ENCODE peak calls at places on chromosomes 7 and 10, in four cellular contexts. C is dorsolateral prefrontal cortex, N is breast epithelium, X is ovary. E is an unnamed sample.

GRCh38 chr10:100751211-100751933 is 6.0 kb downstream of the PAX2 start:
- DNase-seq in C (no peak), N (no peak), X (no peak), E (no peak)

GRCh38 chr10:26357203-26357602 is 80.9 kb upstream of the APBB1IP start:
- DNase-seq in C (no peak), N (no peak), X (no peak), E (no peak)

GRCh38 chr7:116534790-116535189 is 10.0 kb downstream of the CAV1 start:
- DNase-seq in C (no peak), N (no peak), X (no peak), E (no peak)

GRCh38 chr7:141701489-141702046 is 398 bp downstream of the DENND11 start:
- DNase-seq in C (peak; percentile 44), N (no peak), X (peak; percentile 37), E (no peak)

GRCh38 chr10:126119591-126119990 is 223.2 kb downstream of the FANK1 start:
- DNase-seq in C (no peak), N (no peak), X (no peak), E (no peak)

GRCh38 chr10:81569488-81569887 is 305.5 kb upstream of the NRG3 start:
- DNase-seq in C (no peak), N (no peak), X (no peak), E (no peak)

GRCh38 chr10:114771157-114771556 is 50.4 kb upstream of the FHIP2A start:
- DNase-seq in C (no peak), N (no peak), X (no peak), E (no peak)

GRCh38 chr7:103990991-103991390 is 1.5 kb upstream of the RELN start:
- DNase-seq in C (no peak), N (no peak), X (no peak), E (no peak)

GRCh38 chr10:100232101-100232500 is 2.7 kb upstream of the CHUK start:
- DNase-seq in C (no peak), N (no peak), X (no peak), E (no peak)

GRCh38 chr7:3835102-3835501 is 534.0 kb downstream of the SDK1 start:
- DNase-seq in C (no peak), N (no peak), X (no peak), E (no peak)

GRCh38 chr7:130353196-130353595 is 8.6 kb downstream of the CPA5 start:
- DNase-seq in C (no peak), N (no peak), X (no peak), E (no peak)

GRCh38 chr10:72466018-72466417 is 111.3 kb upstream of the DNAJB12 start:
- DNase-seq in C (no peak), N (no peak), X (no peak), E (no peak)

GRCh38 chr7:4091767-4092166 is 590.3 kb upstream of the FOXK1 start:
- DNase-seq in C (no peak), N (no peak), X (no peak), E (no peak)

GRCh38 chr7:142587578-142588191 is 161.6 kb upstream of the PRSS1 start:
- DNase-seq in C (no peak), N (no peak), X (no peak), E (no peak)

GRCh38 chr7:130721486-130722277 is 12.3 kb downstream of the KLF14 start:
- DNase-seq in C (peak; percentile 76), N (no peak), X (peak; percentile 60), E (peak; percentile 77)

GRCh38 chr10:35218339-35218955 is 91.8 kb downstream of the CREM start:
- DNase-seq in C (peak; percentile 81), N (peak; percentile 75), X (peak; percentile 75), E (peak; percentile 83)

GRCh38 chr7:156368459-156368858 is 272.1 kb upstream of the RNF32 start:
- DNase-seq in C (no peak), N (no peak), X (no peak), E (no peak)

GRCh38 chr10:15348579-15348978 is 22.5 kb downstream of the FAM171A1 start:
- DNase-seq in C (no peak), N (no peak), X (peak; percentile 15), E (no peak)

GRCh38 chr7:84669177-84669732 is 474.7 kb upstream of the SEMA3A start:
- DNase-seq in C (no peak), N (no peak), X (no peak), E (no peak)

GRCh38 chr7:84668116-84668515 is 473.5 kb upstream of the SEMA3A start:
- DNase-seq in C (no peak), N (no peak), X (no peak), E (no peak)

GRCh38 chr7:84665339-84665738 is 470.8 kb upstream of the SEMA3A start:
- DNase-seq in C (no peak), N (no peak), X (no peak), E (no peak)

GRCh38 chr7:84663224-84663623 is 468.6 kb upstream of the SEMA3A start:
- DNase-seq in C (no peak), N (no peak), X (no peak), E (no peak)

GRCh38 chr7:84666668-84667067 is 472.1 kb upstream of the SEMA3A start:
- DNase-seq in C (no peak), N (no peak), X (no peak), E (no peak)
- H3K27ac ChIP-seq in C (no peak overlapping the region), N (no peak overlapping the region), X (no peak overlapping the region), E (no peak overlapping the region)

GRCh38 chr7:43274752-43275151 is 162.3 kb downstream of the HECW1 start:
- DNase-seq in C (no peak), N (no peak), X (no peak), E (no peak)
- H3K27ac ChIP-seq in C (no peak overlapping the region), N (no peak overlapping the region), X (no peak overlapping the region), E (no peak overlapping the region)

GRCh38 chr7:27181795-27182275 is 3.2 kb downstream of the HOXA11 start:
- DNase-seq in C (no peak), N (no peak), X (no peak), E (no peak)
- H3K27ac ChIP-seq in C (no peak overlapping the region), N (no peak overlapping the region), X (no peak overlapping the region), E (no peak overlapping the region)

GRCh38 chr10:680146-680545 is 9.3 kb downstream of the DIP2C start:
- DNase-seq in C (no peak), N (no peak), X (no peak), E (no peak)

GRCh38 chr10:679556-679955 is 9.9 kb downstream of the DIP2C start:
- DNase-seq in C (no peak), N (no peak), X (no peak), E (no peak)

GRCh38 chr10:681670-682318 is 7.7 kb downstream of the DIP2C start:
- DNase-seq in C (no peak), N (no peak), X (no peak), E (no peak)

GRCh38 chr10:682931-683447 is 6.5 kb downstream of the DIP2C start:
- DNase-seq in C (no peak), N (no peak), X (no peak), E (no peak)

GRCh38 chr10:680745-681144 is 8.7 kb downstream of the DIP2C start:
- DNase-seq in C (no peak), N (no peak), X (no peak), E (no peak)
- H3K27ac ChIP-seq in C (peak overlapping the region; percentile 39), N (no peak overlapping the region), X (no peak overlapping the region), E (peak overlapping the region; percentile 74)

DNA sequence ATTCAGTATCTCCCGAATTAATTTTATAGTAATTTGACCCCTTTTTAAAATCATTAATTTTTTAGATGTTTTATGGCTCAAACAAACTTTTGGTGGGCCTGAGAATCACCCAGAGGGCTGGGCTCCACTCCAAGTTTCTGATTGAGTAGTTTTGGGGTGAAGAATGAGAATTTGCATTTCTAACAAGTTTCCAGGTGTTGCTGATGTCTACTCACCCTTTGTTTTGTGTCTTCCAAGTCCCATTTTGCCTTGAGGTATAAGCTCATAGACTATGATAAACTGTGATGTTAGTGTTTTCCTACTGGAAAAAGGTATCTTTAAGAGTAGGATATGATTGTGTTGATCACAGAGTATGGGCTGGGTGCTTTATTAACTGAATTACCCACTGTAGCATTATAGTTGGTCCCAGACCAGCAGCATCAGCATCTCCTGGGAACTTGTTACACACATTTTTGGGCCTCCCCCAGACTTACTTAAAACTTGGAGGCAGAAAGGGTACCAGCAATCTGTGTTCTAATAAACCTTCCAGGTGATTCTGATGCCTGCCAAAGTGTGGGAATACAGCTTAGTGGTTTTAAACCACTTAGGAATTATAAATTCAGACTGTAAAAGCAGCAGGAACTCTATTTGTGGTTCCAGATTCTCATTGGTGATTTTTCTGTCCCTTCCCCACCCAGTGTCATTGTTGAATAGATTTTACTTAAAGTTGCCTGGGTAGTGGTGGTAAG is 19.1 kb downstream of the ZNRF2 start:
- DNase-seq in C (no peak), N (no peak), X (no peak), E (no peak)
- H3K27ac ChIP-seq in C (no peak overlapping the region), N (no peak overlapping the region), X (no peak overlapping the region), E (no peak overlapping the region)

GRCh38 chr10:110512461-110513187 is 14.9 kb downstream of the DUSP5 start:
- DNase-seq in C (no peak), N (no peak), X (no peak), E (no peak)
- H3K27ac ChIP-seq in C (no peak overlapping the region), N (no peak overlapping the region), X (no peak overlapping the region), E (no peak overlapping the region)

DNA sequence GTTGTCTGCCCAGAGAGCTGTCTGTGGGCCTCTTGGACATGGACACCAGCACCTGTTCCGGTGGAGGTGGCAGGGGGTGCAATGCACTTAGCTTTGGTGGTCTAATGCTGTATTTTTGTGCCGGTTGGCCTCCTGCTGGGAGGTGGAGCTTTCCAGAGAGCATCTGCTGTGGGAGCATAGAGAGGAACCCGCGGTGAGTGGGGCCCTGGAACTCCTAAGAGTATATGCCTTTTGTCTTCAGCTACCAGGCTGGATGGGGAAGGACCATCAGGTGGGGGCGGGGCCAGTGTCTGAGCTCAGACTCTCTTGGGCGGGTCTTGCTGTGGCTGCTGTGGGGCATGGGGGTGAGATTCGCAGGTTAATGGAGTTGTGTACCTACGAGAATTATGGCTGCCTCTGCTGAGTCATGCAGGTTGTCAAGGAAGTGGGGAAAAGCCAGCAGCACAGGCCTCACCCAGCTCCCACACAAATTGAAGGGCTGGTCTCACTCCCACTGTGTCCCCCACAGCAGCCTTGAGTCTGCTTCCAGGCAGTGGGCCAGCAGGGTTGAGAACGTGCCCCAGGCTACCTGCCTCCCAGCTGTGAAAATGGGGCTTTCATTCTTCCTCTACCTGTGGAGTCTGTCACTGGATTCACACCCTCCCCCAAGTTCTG is 29.0 kb downstream of the JAKMIP3 start:
- DNase-seq in C (no peak), N (no peak), X (no peak), E (no peak)
- H3K27ac ChIP-seq in C (no peak overlapping the region), N (no peak overlapping the region), X (no peak overlapping the region), E (no peak overlapping the region)

GRCh38 chr10:86077871-86078638 is 288.5 kb downstream of the GRID1 start:
- DNase-seq in C (no peak), N (no peak), X (no peak), E (no peak)

GRCh38 chr10:86077271-86077670 is 289.3 kb downstream of the GRID1 start:
- DNase-seq in C (no peak), N (no peak), X (no peak), E (no peak)

GRCh38 chr10:86075512-86075911 is 291.1 kb downstream of the GRID1 start:
- DNase-seq in C (no peak), N (no peak), X (no peak), E (no peak)

GRCh38 chr10:86079088-86079487 is 287.5 kb downstream of the GRID1 start:
- DNase-seq in C (no peak), N (no peak), X (no peak), E (no peak)

GRCh38 chr10:86078639-86079035 is 288.0 kb downstream of the GRID1 start:
- DNase-seq in C (no peak), N (no peak), X (no peak), E (no peak)
- H3K27ac ChIP-seq in C (no peak overlapping the region), N (no peak overlapping the region), X (no peak overlapping the region), E (peak overlapping the region; percentile 46)

E was measured in substantia nigra.